ENCODE peak calls at places on chromosomes 3 and 15, in seven cellular contexts. G is H1, L is GM12878, I is HCT116, J is K562, R is HepG2, F is SK-N-SH. H is an unnamed sample.

GRCh38 chr15:77225641-77226040 is 154.7 kb upstream of the TSPAN3 start:
- DNase-seq in G (no peak), L (no peak), I (no peak), J (no peak), R (peak), F (no peak), H (no peak)

GRCh38 chr3:195911041-195911945 is 2.9 kb upstream of the TNK2 start:
- DNase-seq in G (no peak), L (no peak), I (no peak), J (no peak), R (no peak), F (no peak), H (no peak)

GRCh38 chr3:52237659-52238172 is 1.2 kb downstream of the TWF2 start:
- DNase-seq in G (peak), L (no peak), I (peak), J (peak), R (no peak), F (peak), H (no peak)

GRCh38 chr15:35557544-35557943 is 11.6 kb upstream of the DPH6 start:
- DNase-seq in G (no peak), L (no peak), I (peak), J (peak), R (peak), F (no peak), H (no peak)

GRCh38 chr15:52301265-52301847 is 5.8 kb upstream of the MYO5C start:
- DNase-seq in G (no peak), L (no peak), I (no peak), J (no peak), R (peak), F (no peak), H (no peak)

GRCh38 chr15:73711526-73711925 is 27.3 kb downstream of the CD276 start:
- DNase-seq in G (no peak), L (no peak), I (no peak), J (no peak), R (no peak), F (no peak), H (no peak)

GRCh38 chr3:112847692-112848091 is 1.0 kb upstream of the CD200R1L start:
- DNase-seq in G (no peak), L (no peak), I (no peak), J (no peak), R (no peak), F (no peak), H (no peak)

GRCh38 chr3:152051501-152052404 is 178.3 kb downstream of the SUCNR1 start:
- DNase-seq in G (no peak), L (no peak), I (no peak), J (no peak), R (peak), F (no peak), H (no peak)

GRCh38 chr15:66701422-66702034 is 508 bp upstream of the SMAD6 start:
- DNase-seq in G (peak), L (no peak), I (peak), J (no peak), R (peak), F (peak), H (no peak)

GRCh38 chr15:27846722-27847420 is 252.2 kb downstream of the OCA2 start:
- DNase-seq in G (peak), L (no peak), I (no peak), J (no peak), R (no peak), F (no peak), H (no peak)

GRCh38 chr3:111577798-111578685 is 17.1 kb downstream of the ZBED2 start:
- DNase-seq in G (no peak), L (peak), I (peak), J (no peak), R (peak), F (peak), H (peak)

GRCh38 chr15:95292790-95293450 is 1037.6 kb upstream of the NR2F2 start:
- DNase-seq in G (no peak), L (no peak), I (no peak), J (no peak), R (no peak), F (no peak), H (no peak)

GRCh38 chr3:178777718-178778411 is 241.6 kb downstream of the KCNMB2 start:
- DNase-seq in G (no peak), L (no peak), I (peak), J (no peak), R (no peak), F (no peak), H (no peak)

GRCh38 chr3:23590874-23591273 is 214.9 kb upstream of the UBE2E1 start:
- DNase-seq in G (no peak), L (peak), I (no peak), J (no peak), R (no peak), F (peak), H (no peak)

GRCh38 chr15:66184936-66185790 is 68.4 kb downstream of the MEGF11 start:
- DNase-seq in G (no peak), L (no peak), I (no peak), J (no peak), R (no peak), F (no peak), H (no peak)

GRCh38 chr3:101038880-101039279 is 45.7 kb upstream of the ABI3BP start:
- DNase-seq in G (no peak), L (no peak), I (no peak), J (no peak), R (no peak), F (no peak), H (no peak)

GRCh38 chr3:124557-125179 is 71.9 kb upstream of the CHL1 start:
- DNase-seq in G (no peak), L (no peak), I (no peak), J (no peak), R (no peak), F (no peak), H (no peak)

GRCh38 chr3:197204729-197205128 is 93.7 kb downstream of the DLG1 start:
- DNase-seq in G (no peak), L (no peak), I (no peak), J (no peak), R (no peak), F (no peak), H (no peak)

GRCh38 chr3:4804161-4805058 is 174.8 kb upstream of the BHLHE40 start:
- DNase-seq in G (no peak), L (no peak), I (no peak), J (no peak), R (no peak), F (no peak), H (no peak)

GRCh38 chr3:118810499-118811035 is 224.1 kb downstream of the IGSF11 start:
- DNase-seq in G (no peak), L (peak), I (peak), J (no peak), R (no peak), F (no peak), H (no peak)

GRCh38 chr3:52986938-52987337 is 58.9 kb downstream of the SFMBT1 start:
- DNase-seq in G (no peak), L (no peak), I (no peak), J (no peak), R (no peak), F (no peak), H (no peak)

GRCh38 chr3:66934041-66934440 is 64.1 kb upstream of the KBTBD8 start:
- DNase-seq in G (no peak), L (no peak), I (no peak), J (no peak), R (no peak), F (no peak), H (no peak)

GRCh38 chr3:120615863-120616599 is 19.9 kb downstream of the NDUFB4 start:
- DNase-seq in G (no peak), L (no peak), I (no peak), J (no peak), R (no peak), F (no peak), H (no peak)

DNA sequence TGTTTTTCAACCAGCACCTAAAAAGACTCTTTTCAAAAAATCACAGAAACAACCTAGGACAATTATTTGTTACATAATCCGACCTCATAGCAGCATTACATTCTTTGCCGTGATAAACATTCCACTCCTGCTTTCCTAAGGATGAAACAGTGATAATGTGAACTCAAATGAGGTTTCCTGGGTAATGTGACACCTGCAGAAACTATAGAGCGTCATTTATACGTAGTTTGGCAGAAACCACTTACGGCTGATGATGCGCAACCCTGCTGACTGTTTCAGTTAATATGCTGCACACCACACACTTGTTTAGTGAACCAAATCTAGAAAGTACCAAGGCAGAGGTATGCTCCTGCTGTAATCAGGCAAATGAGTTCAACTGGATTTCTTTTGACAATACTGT is 55.9 kb downstream of the SEMA6D start:
- DNase-seq in G (no peak), L (no peak), I (no peak), J (no peak), R (no peak), F (no peak), H (no peak)
- TF ChIP-seq YY1 in G (no peak), L (no peak), I (no peak), J (no peak), R (no peak), F (no peak), H (no peak)

DNA sequence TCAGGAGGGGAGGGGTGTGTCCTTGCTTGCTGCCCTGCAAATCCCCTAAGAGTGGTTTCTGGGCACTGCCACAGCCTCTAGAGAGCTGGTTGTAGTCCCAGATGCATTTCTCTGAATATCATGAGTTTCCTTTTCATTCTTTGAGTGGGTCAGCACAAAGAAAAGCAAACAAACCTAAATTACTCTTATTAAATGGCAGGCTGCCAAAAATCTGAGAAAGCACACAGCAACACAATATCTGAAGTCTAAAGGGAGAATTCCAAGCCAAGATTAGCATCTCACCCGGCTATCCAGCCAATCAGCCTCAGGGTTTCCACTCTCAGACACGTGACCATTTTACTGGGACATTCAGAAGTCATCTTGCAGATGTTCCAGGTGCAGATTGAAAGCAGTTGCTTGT is 919.3 kb downstream of the TUSC7 start:
- DNase-seq in G (no peak), L (no peak), I (no peak), J (no peak), R (no peak), F (peak), H (no peak)
- H3K9ac ChIP-seq in G (no peak), L (no peak), I (no peak), J (no peak), R (no peak), F (no peak), H (no peak)

DNA sequence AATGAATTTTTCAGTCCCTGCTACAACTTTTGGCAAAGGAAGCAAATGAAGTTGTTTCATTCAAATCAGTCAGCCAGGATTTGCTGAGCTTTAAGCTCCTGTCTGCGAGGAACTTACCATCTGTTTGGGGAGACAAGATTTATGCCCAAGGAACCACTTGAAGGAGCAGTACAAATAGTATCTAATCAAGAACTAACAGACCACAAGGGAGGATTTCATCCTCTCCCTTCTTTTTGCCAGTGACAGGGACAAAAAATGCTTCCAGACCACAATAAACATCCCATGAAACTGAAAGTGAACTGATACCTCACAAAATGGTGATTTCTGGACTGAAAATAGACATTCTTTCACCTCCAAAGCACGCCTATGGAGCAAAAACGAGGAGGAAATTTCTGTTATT is 202.2 kb upstream of the GADL1 start:
- DNase-seq in G (no peak), L (no peak), I (no peak), J (no peak), R (no peak), F (no peak), H (no peak)
- TF ChIP-seq YY1 in G (no peak), L (no peak), I (no peak), J (no peak), R (no peak), F (no peak), H (no peak)

GRCh38 chr3:59654120-59654952 is 604.5 kb upstream of the CFAP20DC start:
- DNase-seq in G (no peak), L (no peak), I (no peak), J (no peak), R (no peak), F (no peak), H (no peak)
- H3K9ac ChIP-seq in G (no peak), L (no peak), I (no peak), J (no peak), R (no peak), F (no peak), H (no peak)

DNA sequence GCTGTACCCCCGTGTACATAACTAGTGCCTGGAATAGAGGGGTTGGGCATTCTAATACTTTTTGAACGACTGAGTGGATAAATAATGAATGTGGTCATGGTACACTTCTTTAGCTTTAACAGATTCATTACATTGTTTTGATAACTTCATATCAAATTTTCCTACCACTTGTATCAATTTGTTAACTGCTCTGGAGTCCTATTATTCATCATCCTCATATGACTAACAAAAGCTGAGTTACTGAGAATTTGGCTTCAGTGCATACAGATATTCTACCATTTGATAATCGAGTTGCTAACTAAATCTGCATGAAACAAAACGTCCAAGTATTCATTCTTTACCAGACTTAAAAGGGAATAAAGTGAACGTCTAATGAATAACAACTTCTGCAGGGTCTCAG is 31.7 kb downstream of the FRMD5 start:
- DNase-seq in G (no peak), L (no peak), I (no peak), J (no peak), R (no peak), F (no peak), H (no peak)
- TF ChIP-seq YY1 in G (no peak), L (no peak), I (no peak), J (no peak), R (no peak), F (no peak), H (no peak)

GRCh38 chr3:10836676-10837075 is 20.6 kb downstream of the SLC6A11 start:
- DNase-seq in G (no peak), L (no peak), I (no peak), J (no peak), R (no peak), F (no peak), H (no peak)
- H3K9ac ChIP-seq in G (no peak), L (no peak), I (no peak), J (no peak), R (no peak), F (no peak), H (no peak)

DNA sequence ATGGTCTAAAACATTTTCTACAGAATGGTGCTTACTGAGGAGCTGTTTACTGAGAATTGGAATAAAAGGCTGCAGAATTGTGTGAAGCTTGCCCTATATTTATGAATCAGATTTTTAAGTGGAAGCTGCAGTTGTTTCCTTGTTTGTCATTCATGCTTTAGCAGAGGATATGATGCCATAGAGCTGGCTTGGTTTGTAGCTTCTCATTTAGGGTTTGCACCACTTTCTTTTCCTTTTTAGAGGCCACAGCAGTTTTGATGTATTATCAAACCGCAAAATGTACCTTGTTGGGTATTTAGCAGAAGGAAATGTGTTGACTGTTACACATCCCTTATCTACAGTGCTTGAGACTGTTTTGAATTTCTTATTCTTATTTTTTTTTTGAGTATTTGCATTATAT is 66.2 kb downstream of the RASA2 start:
- DNase-seq in G (no peak), L (no peak), I (no peak), J (no peak), R (no peak), F (no peak), H (no peak)
- TF ChIP-seq YY1 in G (no peak), L (no peak), I (no peak), J (no peak), R (no peak), F (no peak), H (no peak)

GRCh38 chr15:84601555-84601838 is 688 bp downstream of the ZSCAN2 start:
- DNase-seq in G (no peak), L (no peak), I (no peak), J (no peak), R (no peak), F (no peak), H (no peak)

GRCh38 chr15:84605225-84605882 is 4.5 kb downstream of the ZSCAN2 start:
- DNase-seq in G (no peak), L (no peak), I (no peak), J (no peak), R (no peak), F (no peak), H (no peak)

GRCh38 chr15:84603630-84604379 is 3.0 kb downstream of the ZSCAN2 start:
- DNase-seq in G (peak), L (no peak), I (no peak), J (no peak), R (no peak), F (no peak), H (peak)

GRCh38 chr15:84606653-84607120 is 5.9 kb downstream of the ZSCAN2 start:
- DNase-seq in G (no peak), L (no peak), I (no peak), J (no peak), R (peak), F (no peak), H (no peak)

GRCh38 chr15:84604804-84605203 is 4.0 kb downstream of the ZSCAN2 start:
- DNase-seq in G (no peak), L (no peak), I (no peak), J (no peak), R (no peak), F (no peak), H (no peak)
- H3K9ac ChIP-seq in G (no peak), L (no peak), I (no peak), J (no peak), R (no peak), F (no peak), H (no peak)

DNA sequence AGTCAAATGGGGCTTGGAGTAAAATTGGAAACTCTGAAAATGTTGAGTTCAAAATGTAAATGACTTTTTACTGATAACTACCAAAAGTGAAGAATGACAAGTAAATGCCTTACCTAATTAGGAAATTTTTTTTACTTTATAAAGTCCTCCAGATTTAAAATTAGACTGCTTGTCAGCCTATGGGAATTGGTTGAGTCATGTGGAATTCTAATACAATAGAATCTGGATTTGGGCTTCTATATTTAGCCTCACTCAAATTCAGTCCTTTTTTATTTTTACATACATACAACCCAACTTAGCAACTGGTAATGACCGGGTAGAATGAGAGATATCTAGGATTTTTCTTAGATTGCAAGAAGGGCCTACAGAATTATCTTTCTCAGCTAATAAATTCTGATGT is 158.9 kb upstream of the CADPS start:
- DNase-seq in G (no peak), L (no peak), I (no peak), J (no peak), R (no peak), F (no peak), H (no peak)
- TF ChIP-seq YY1 in G (no peak), L (no peak), I (no peak), J (no peak), R (no peak), F (no peak), H (no peak)

H was measured in NT2/D1.